ENCODE peak calls at places on chromosomes 16 and 17, in four cellular contexts. U is SJSA1, E is trophoblast cell, A is testis. F is an unnamed sample.

GRCh38 chr17:50834786-50835562 is 412 bp upstream of the WFIKKN2 start:
- DNase-seq in U (no peak), E (no peak), A (peak; percentile 80), F (no peak)

GRCh38 chr17:77728022-77728671 is 230.4 kb upstream of the TNRC6C start:
- DNase-seq in U (no peak), A (peak; percentile 34), E (no peak), F (peak; percentile 83)

GRCh38 chr17:57207396-57207795 is 48.9 kb upstream of the MSI2 start:
- DNase-seq in U (no peak), E (no peak), A (no peak), F (no peak)

GRCh38 chr16:10261077-10261476 is 78.8 kb upstream of the GRIN2A start:
- DNase-seq in E (no peak), U (no peak), A (no peak), F (no peak)

GRCh38 chr16:1216296-1216619 is 8.8 kb downstream of the TPSG1 start:
- DNase-seq in A (no peak), U (no peak), E (no peak), F (no peak)

GRCh38 chr16:84574191-84574590 is 43.7 kb downstream of the COTL1 start:
- DNase-seq in A (no peak), E (no peak), U (no peak), F (no peak)

GRCh38 chr16:81327483-81328196 is 12.9 kb downstream of the GAN start:
- DNase-seq in E (no peak), U (no peak), A (no peak), F (no peak)

GRCh38 chr17:34499576-34499975 is 79.8 kb upstream of the TMEM132E start:
- DNase-seq in A (no peak), E (peak; percentile 23), U (no peak), F (no peak)

GRCh38 chr17:1130191-1130590 is 49.6 kb downstream of the ABR start:
- DNase-seq in E (no peak), A (no peak), U (no peak), F (no peak)

GRCh38 chr16:11668590-11669379 is 530 bp downstream of the SNN start:
- DNase-seq in A (no peak), E (no peak), U (no peak), F (peak; percentile 41)

GRCh38 chr16:1960665-1961630 is 1.6 kb downstream of the NDUFB10 start:
- DNase-seq in E (peak; percentile 40), U (peak; percentile 36), A (no peak), F (peak; percentile 45)

GRCh38 chr16:71564377-71564967 is 12.4 kb downstream of the TAT start:
- DNase-seq in U (no peak), A (peak; percentile 16), E (no peak), F (peak; percentile 97)
- H3K27ac ChIP-seq in U (no peak overlapping the region), A (peak overlapping the region; percentile 12), E (no peak overlapping the region), F (peak overlapping the region; percentile 15)

DNA sequence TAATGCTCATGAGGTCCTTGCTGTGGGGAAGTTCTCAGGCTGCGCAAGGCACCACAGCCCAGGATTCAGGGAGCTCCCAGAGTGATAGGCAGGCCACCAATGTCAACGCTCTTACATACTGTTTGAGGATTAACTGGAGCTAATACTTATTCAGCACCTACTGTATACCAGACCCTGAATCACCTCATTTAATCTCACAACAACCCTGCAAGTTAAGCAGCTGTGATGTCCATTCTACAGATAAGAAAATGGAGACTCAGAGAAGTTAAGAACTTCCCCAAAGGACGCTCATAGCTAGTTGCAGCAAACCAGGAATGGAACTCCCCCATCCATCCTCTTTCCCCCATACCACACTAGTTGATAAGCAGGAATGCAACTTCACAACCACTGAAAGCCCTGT is 25.5 kb upstream of the CCR7 start:
- DNase-seq in A (no peak), E (no peak), U (no peak), F (no peak)
- H3K27ac ChIP-seq in A (no peak overlapping the region), E (no peak overlapping the region), U (no peak overlapping the region), F (no peak overlapping the region)

DNA sequence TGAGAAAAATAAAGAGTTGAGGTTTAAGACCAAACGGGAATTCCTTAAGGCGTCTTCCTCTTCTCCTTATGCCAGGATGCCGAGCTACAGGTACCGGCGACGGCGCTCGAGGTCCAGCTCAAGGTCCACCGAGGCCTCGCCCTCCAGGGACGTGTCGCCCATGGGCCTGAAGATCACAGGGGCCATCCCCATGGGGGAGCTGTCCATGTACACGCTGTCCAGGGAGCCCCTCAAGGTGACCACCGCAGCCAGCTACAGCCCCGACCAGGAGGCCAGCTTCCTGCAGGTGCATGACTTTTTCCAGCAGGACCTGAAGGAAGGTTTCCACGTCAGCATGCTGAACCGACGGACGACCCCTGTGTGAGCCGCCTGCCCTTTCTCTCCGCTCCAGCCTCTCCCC is 13.7 kb upstream of the CACNG1 start:
- DNase-seq in U (no peak), A (no peak), E (no peak), F (no peak)
- H3K27ac ChIP-seq in U (no peak overlapping the region), A (no peak overlapping the region), E (no peak overlapping the region), F (no peak overlapping the region)

DNA sequence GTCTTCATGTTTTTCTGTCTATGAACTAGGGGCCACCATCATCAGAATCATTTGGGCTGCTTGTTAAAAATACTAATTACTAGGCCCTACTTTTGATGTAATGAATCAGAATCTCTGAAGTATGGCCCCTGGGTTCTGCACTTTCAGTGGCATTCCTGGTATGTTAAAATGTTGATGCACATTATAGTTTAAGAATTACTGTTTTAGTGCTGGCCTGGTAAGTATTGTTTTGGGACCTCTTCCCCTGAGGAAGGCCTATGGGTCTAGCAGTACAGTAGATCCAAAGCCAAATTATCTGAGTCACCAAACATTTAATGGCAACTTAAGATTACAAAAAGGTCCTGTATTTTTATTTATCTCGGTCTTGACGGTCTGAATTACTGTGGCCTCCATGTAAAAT is 58.8 kb downstream of the AP2B1 start:
- DNase-seq in U (peak; percentile 4), A (no peak), E (no peak), F (no peak)
- H3K27ac ChIP-seq in U (no peak overlapping the region), A (no peak overlapping the region), E (no peak overlapping the region), F (no peak overlapping the region)

GRCh38 chr16:53629151-53629550 is 74.5 kb downstream of the RPGRIP1L start:
- DNase-seq in E (no peak), A (no peak), U (no peak), F (no peak)

GRCh38 chr16:53629607-53630312 is 73.9 kb downstream of the RPGRIP1L start:
- DNase-seq in E (no peak), U (no peak), A (no peak), F (no peak)

GRCh38 chr16:53625221-53625620 is 78.4 kb downstream of the RPGRIP1L start:
- DNase-seq in U (no peak), E (no peak), A (no peak), F (no peak)

GRCh38 chr16:53626816-53627215 is 76.8 kb downstream of the RPGRIP1L start:
- DNase-seq in U (no peak), A (no peak), E (no peak), F (no peak)

DNA sequence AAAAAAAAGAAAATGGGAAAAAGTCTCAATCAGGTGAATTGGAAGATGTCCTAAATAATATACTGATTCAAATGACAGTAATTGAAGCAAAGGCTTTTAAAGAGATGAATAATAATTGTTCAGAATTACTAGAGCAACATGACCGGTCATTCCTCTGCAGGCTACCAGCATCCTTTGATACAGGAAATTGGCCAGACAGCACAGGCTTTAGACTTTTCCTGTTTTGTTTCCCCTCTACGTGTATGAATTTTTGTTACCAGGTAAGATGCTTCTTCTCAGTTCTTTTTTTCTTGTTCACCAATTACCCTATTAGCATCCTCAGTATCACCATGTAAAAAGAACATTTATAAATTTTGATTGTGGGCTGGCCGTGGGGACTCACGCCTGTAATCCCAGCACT is 77.5 kb downstream of the RPGRIP1L start:
- DNase-seq in E (no peak), A (no peak), U (no peak), F (no peak)
- H3K27ac ChIP-seq in E (no peak overlapping the region), A (no peak overlapping the region), U (no peak overlapping the region), F (no peak overlapping the region)